ENCODE peak calls at places on chromosomes 6 and 20, in ten cellular contexts. One of them, this sample, is unnamed.

GRCh38 chr20:39674842-39675241 is 712.7 kb downstream of the DHX35 start:
- DNase-seq in sigmoid colon: no peak
- DNase-seq in hypothalamus: no peak
- DNase-seq in fibroblast of mammary gland: no peak
- DNase-seq in nephron progenitor cell: no peak
- DNase-seq in effector CD8-positive, alpha-beta T cell: no peak
- DNase-seq in D341Med: no peak
- DNase-seq in IMR-90: no peak
- DNase-seq in NCI-H146: no peak
- DNase-seq in dorsolateral prefrontal cortex: no peak
- DNase-seq in this sample: no peak

GRCh38 chr6:109296971-109297372 is 85.3 kb downstream of the CD164 start:
- DNase-seq in sigmoid colon: no peak
- DNase-seq in hypothalamus: no peak
- DNase-seq in fibroblast of mammary gland: no peak
- DNase-seq in nephron progenitor cell: no peak
- DNase-seq in effector CD8-positive, alpha-beta T cell: no peak
- DNase-seq in D341Med: no peak
- DNase-seq in IMR-90: no peak
- DNase-seq in NCI-H146: peak; percentile 67
- DNase-seq in dorsolateral prefrontal cortex: no peak
- DNase-seq in this sample: no peak

GRCh38 chr20:53707341-53708102 is 113.9 kb upstream of the ZNF217 start:
- DNase-seq in sigmoid colon: no peak
- DNase-seq in hypothalamus: no peak
- DNase-seq in fibroblast of mammary gland: peak; percentile 71
- DNase-seq in nephron progenitor cell: no peak
- DNase-seq in effector CD8-positive, alpha-beta T cell: no peak
- DNase-seq in D341Med: no peak
- DNase-seq in IMR-90: peak; percentile 66
- DNase-seq in NCI-H146: no peak
- DNase-seq in dorsolateral prefrontal cortex: no peak
- DNase-seq in this sample: peak; percentile 24

GRCh38 chr6:150053450-150053849 is 15.5 kb downstream of the ULBP3 start:
- DNase-seq in sigmoid colon: no peak
- DNase-seq in hypothalamus: no peak
- DNase-seq in fibroblast of mammary gland: no peak
- DNase-seq in nephron progenitor cell: no peak
- DNase-seq in effector CD8-positive, alpha-beta T cell: no peak
- DNase-seq in D341Med: no peak
- DNase-seq in IMR-90: no peak
- DNase-seq in NCI-H146: no peak
- DNase-seq in dorsolateral prefrontal cortex: no peak
- DNase-seq in this sample: no peak

GRCh38 chr6:84763397-84764331 is 734 bp downstream of the TBX18 start:
- DNase-seq in sigmoid colon: peak; percentile 70
- DNase-seq in hypothalamus: no peak
- DNase-seq in fibroblast of mammary gland: peak; percentile 92
- DNase-seq in nephron progenitor cell: peak; percentile 62
- DNase-seq in effector CD8-positive, alpha-beta T cell: no peak
- DNase-seq in D341Med: peak; percentile 51
- DNase-seq in IMR-90: peak; percentile 14
- DNase-seq in NCI-H146: peak; percentile 83
- DNase-seq in dorsolateral prefrontal cortex: no peak
- DNase-seq in this sample: no peak

GRCh38 chr20:35663813-35664543 is 722 bp downstream of the CPNE1 start:
- DNase-seq in sigmoid colon: no peak
- DNase-seq in hypothalamus: peak; percentile 34
- DNase-seq in fibroblast of mammary gland: peak; percentile 36
- DNase-seq in nephron progenitor cell: peak; percentile 63
- DNase-seq in effector CD8-positive, alpha-beta T cell: peak; percentile 46
- DNase-seq in D341Med: peak; percentile 66
- DNase-seq in IMR-90: peak; percentile 6
- DNase-seq in NCI-H146: peak; percentile 67
- DNase-seq in dorsolateral prefrontal cortex: peak; percentile 39
- DNase-seq in this sample: peak; percentile 32

GRCh38 chr6:169310983-169311382 is 57.3 kb upstream of the THBS2 start:
- DNase-seq in sigmoid colon: no peak
- DNase-seq in hypothalamus: no peak
- DNase-seq in fibroblast of mammary gland: no peak
- DNase-seq in nephron progenitor cell: no peak
- DNase-seq in effector CD8-positive, alpha-beta T cell: no peak
- DNase-seq in D341Med: no peak
- DNase-seq in IMR-90: no peak
- DNase-seq in NCI-H146: no peak
- DNase-seq in dorsolateral prefrontal cortex: no peak
- DNase-seq in this sample: no peak

GRCh38 chr6:9200712-9201111 is 765.4 kb upstream of the SLC35B3 start:
- DNase-seq in sigmoid colon: no peak
- DNase-seq in hypothalamus: no peak
- DNase-seq in fibroblast of mammary gland: no peak
- DNase-seq in nephron progenitor cell: no peak
- DNase-seq in effector CD8-positive, alpha-beta T cell: no peak
- DNase-seq in D341Med: no peak
- DNase-seq in IMR-90: no peak
- DNase-seq in NCI-H146: no peak
- DNase-seq in dorsolateral prefrontal cortex: no peak
- DNase-seq in this sample: no peak

GRCh38 chr20:16107172-16107870 is 465.9 kb downstream of the KIF16B start:
- DNase-seq in sigmoid colon: no peak
- DNase-seq in hypothalamus: no peak
- DNase-seq in fibroblast of mammary gland: no peak
- DNase-seq in nephron progenitor cell: no peak
- DNase-seq in effector CD8-positive, alpha-beta T cell: no peak
- DNase-seq in D341Med: peak; percentile 74
- DNase-seq in IMR-90: no peak
- DNase-seq in NCI-H146: no peak
- DNase-seq in dorsolateral prefrontal cortex: no peak
- DNase-seq in this sample: no peak

GRCh38 chr20:19176483-19176882 is 36.0 kb upstream of the SLC24A3 start:
- DNase-seq in sigmoid colon: no peak
- DNase-seq in hypothalamus: no peak
- DNase-seq in fibroblast of mammary gland: no peak
- DNase-seq in nephron progenitor cell: peak; percentile 1
- DNase-seq in effector CD8-positive, alpha-beta T cell: no peak
- DNase-seq in D341Med: no peak
- DNase-seq in IMR-90: no peak
- DNase-seq in NCI-H146: no peak
- DNase-seq in dorsolateral prefrontal cortex: no peak
- DNase-seq in this sample: no peak

GRCh38 chr6:2237001-2237400 is 8.4 kb downstream of the GMDS start:
- DNase-seq in sigmoid colon: no peak
- DNase-seq in hypothalamus: no peak
- DNase-seq in fibroblast of mammary gland: peak; percentile 97
- DNase-seq in nephron progenitor cell: no peak
- DNase-seq in effector CD8-positive, alpha-beta T cell: no peak
- DNase-seq in D341Med: no peak
- DNase-seq in IMR-90: peak; percentile 98
- DNase-seq in NCI-H146: no peak
- DNase-seq in dorsolateral prefrontal cortex: no peak
- DNase-seq in this sample: peak; percentile 64

GRCh38 chr6:53643481-53643965 is 22.0 kb downstream of the KLHL31 start:
- DNase-seq in sigmoid colon: no peak
- DNase-seq in hypothalamus: no peak
- DNase-seq in fibroblast of mammary gland: no peak
- DNase-seq in nephron progenitor cell: no peak
- DNase-seq in effector CD8-positive, alpha-beta T cell: no peak
- DNase-seq in D341Med: no peak
- DNase-seq in IMR-90: peak; percentile 21
- DNase-seq in NCI-H146: no peak
- DNase-seq in dorsolateral prefrontal cortex: no peak
- DNase-seq in this sample: no peak

GRCh38 chr20:53215166-53215565 is 243.0 kb downstream of the TSHZ2 start:
- DNase-seq in sigmoid colon: no peak
- DNase-seq in hypothalamus: no peak
- DNase-seq in fibroblast of mammary gland: no peak
- DNase-seq in nephron progenitor cell: no peak
- DNase-seq in effector CD8-positive, alpha-beta T cell: no peak
- DNase-seq in D341Med: no peak
- DNase-seq in IMR-90: no peak
- DNase-seq in NCI-H146: no peak
- DNase-seq in dorsolateral prefrontal cortex: no peak
- DNase-seq in this sample: no peak

GRCh38 chr6:72411872-72412708 is 209.8 kb upstream of the KCNQ5 start:
- DNase-seq in sigmoid colon: peak; percentile 85
- DNase-seq in hypothalamus: peak; percentile 30
- DNase-seq in fibroblast of mammary gland: peak; percentile 76
- DNase-seq in nephron progenitor cell: peak; percentile 72
- DNase-seq in effector CD8-positive, alpha-beta T cell: peak; percentile 59
- DNase-seq in D341Med: peak; percentile 86
- DNase-seq in IMR-90: peak; percentile 81
- DNase-seq in NCI-H146: peak; percentile 45
- DNase-seq in dorsolateral prefrontal cortex: peak; percentile 82
- DNase-seq in this sample: peak; percentile 83

GRCh38 chr20:43870484-43870883 is 44.2 kb upstream of the TOX2 start:
- DNase-seq in sigmoid colon: no peak
- DNase-seq in hypothalamus: no peak
- DNase-seq in fibroblast of mammary gland: peak; percentile 21
- DNase-seq in nephron progenitor cell: no peak
- DNase-seq in effector CD8-positive, alpha-beta T cell: no peak
- DNase-seq in D341Med: no peak
- DNase-seq in IMR-90: peak; percentile 61
- DNase-seq in NCI-H146: no peak
- DNase-seq in dorsolateral prefrontal cortex: no peak
- DNase-seq in this sample: no peak

GRCh38 chr20:32436142-32436861 is 78.2 kb downstream of the ASXL1 start:
- DNase-seq in sigmoid colon: peak; percentile 27
- DNase-seq in hypothalamus: no peak
- DNase-seq in fibroblast of mammary gland: no peak
- DNase-seq in nephron progenitor cell: no peak
- DNase-seq in effector CD8-positive, alpha-beta T cell: no peak
- DNase-seq in D341Med: no peak
- DNase-seq in IMR-90: no peak
- DNase-seq in NCI-H146: no peak
- DNase-seq in dorsolateral prefrontal cortex: no peak
- DNase-seq in this sample: no peak

GRCh38 chr6:167030222-167031072 is 31.2 kb downstream of the CEP43 start:
- DNase-seq in sigmoid colon: no peak
- DNase-seq in hypothalamus: no peak
- DNase-seq in fibroblast of mammary gland: no peak
- DNase-seq in nephron progenitor cell: no peak
- DNase-seq in effector CD8-positive, alpha-beta T cell: no peak
- DNase-seq in D341Med: no peak
- DNase-seq in IMR-90: no peak
- DNase-seq in NCI-H146: no peak
- DNase-seq in dorsolateral prefrontal cortex: no peak
- DNase-seq in this sample: no peak

GRCh38 chr6:156534594-156534993 is 242.6 kb upstream of the ARID1B start:
- DNase-seq in sigmoid colon: no peak
- DNase-seq in hypothalamus: no peak
- DNase-seq in fibroblast of mammary gland: no peak
- DNase-seq in nephron progenitor cell: no peak
- DNase-seq in effector CD8-positive, alpha-beta T cell: no peak
- DNase-seq in D341Med: no peak
- DNase-seq in IMR-90: no peak
- DNase-seq in NCI-H146: no peak
- DNase-seq in dorsolateral prefrontal cortex: no peak
- DNase-seq in this sample: no peak

GRCh38 chr6:37340639-37340943 is 13.2 kb upstream of the RNF8 start:
- DNase-seq in sigmoid colon: no peak
- DNase-seq in hypothalamus: no peak
- DNase-seq in fibroblast of mammary gland: peak; percentile 23
- DNase-seq in nephron progenitor cell: no peak
- DNase-seq in effector CD8-positive, alpha-beta T cell: no peak
- DNase-seq in D341Med: no peak
- DNase-seq in IMR-90: peak; percentile 57
- DNase-seq in NCI-H146: no peak
- DNase-seq in dorsolateral prefrontal cortex: no peak
- DNase-seq in this sample: no peak

GRCh38 chr20:19433371-19434316 is 221.2 kb downstream of the SLC24A3 start:
- DNase-seq in sigmoid colon: no peak
- DNase-seq in hypothalamus: no peak
- DNase-seq in fibroblast of mammary gland: no peak
- DNase-seq in nephron progenitor cell: no peak
- DNase-seq in effector CD8-positive, alpha-beta T cell: no peak
- DNase-seq in D341Med: no peak
- DNase-seq in IMR-90: no peak
- DNase-seq in NCI-H146: no peak
- DNase-seq in dorsolateral prefrontal cortex: no peak
- DNase-seq in this sample: peak; percentile 14

GRCh38 chr6:49949062-49949461 is 14.9 kb downstream of the DEFB114 start:
- DNase-seq in sigmoid colon: no peak
- DNase-seq in hypothalamus: no peak
- DNase-seq in fibroblast of mammary gland: no peak
- DNase-seq in nephron progenitor cell: no peak
- DNase-seq in effector CD8-positive, alpha-beta T cell: no peak
- DNase-seq in D341Med: no peak
- DNase-seq in IMR-90: no peak
- DNase-seq in NCI-H146: no peak
- DNase-seq in dorsolateral prefrontal cortex: no peak
- DNase-seq in this sample: no peak

GRCh38 chr6:44708208-44708607 is 320.7 kb downstream of the CDC5L start:
- DNase-seq in sigmoid colon: no peak
- DNase-seq in hypothalamus: no peak
- DNase-seq in fibroblast of mammary gland: no peak
- DNase-seq in nephron progenitor cell: no peak
- DNase-seq in effector CD8-positive, alpha-beta T cell: no peak
- DNase-seq in D341Med: no peak
- DNase-seq in IMR-90: no peak
- DNase-seq in NCI-H146: no peak
- DNase-seq in dorsolateral prefrontal cortex: no peak
- DNase-seq in this sample: no peak

GRCh38 chr6:151026021-151026663 is 160.6 kb downstream of the MTHFD1L start:
- DNase-seq in sigmoid colon: no peak
- DNase-seq in hypothalamus: no peak
- DNase-seq in fibroblast of mammary gland: no peak
- DNase-seq in nephron progenitor cell: no peak
- DNase-seq in effector CD8-positive, alpha-beta T cell: no peak
- DNase-seq in D341Med: no peak
- DNase-seq in IMR-90: no peak
- DNase-seq in NCI-H146: no peak
- DNase-seq in dorsolateral prefrontal cortex: no peak
- DNase-seq in this sample: no peak

GRCh38 chr6:95511404-95511803 is 65.9 kb upstream of the MANEA start:
- DNase-seq in sigmoid colon: no peak
- DNase-seq in hypothalamus: no peak
- DNase-seq in fibroblast of mammary gland: no peak
- DNase-seq in nephron progenitor cell: no peak
- DNase-seq in effector CD8-positive, alpha-beta T cell: no peak
- DNase-seq in D341Med: no peak
- DNase-seq in IMR-90: no peak
- DNase-seq in NCI-H146: no peak
- DNase-seq in dorsolateral prefrontal cortex: no peak
- DNase-seq in this sample: no peak

GRCh38 chr20:5715068-5715841 is 34.9 kb upstream of the SHLD1 start:
- DNase-seq in sigmoid colon: no peak
- DNase-seq in hypothalamus: no peak
- DNase-seq in fibroblast of mammary gland: no peak
- DNase-seq in nephron progenitor cell: no peak
- DNase-seq in effector CD8-positive, alpha-beta T cell: no peak
- DNase-seq in D341Med: no peak
- DNase-seq in IMR-90: no peak
- DNase-seq in NCI-H146: no peak
- DNase-seq in dorsolateral prefrontal cortex: no peak
- DNase-seq in this sample: no peak

GRCh38 chr6:91166271-91166670 is 579.4 kb upstream of the MAP3K7 start:
- DNase-seq in sigmoid colon: no peak
- DNase-seq in hypothalamus: no peak
- DNase-seq in fibroblast of mammary gland: no peak
- DNase-seq in nephron progenitor cell: no peak
- DNase-seq in effector CD8-positive, alpha-beta T cell: no peak
- DNase-seq in D341Med: no peak
- DNase-seq in IMR-90: no peak
- DNase-seq in NCI-H146: no peak
- DNase-seq in dorsolateral prefrontal cortex: no peak
- DNase-seq in this sample: no peak

GRCh38 chr6:113291751-113292445 is 565.2 kb upstream of the MARCKS start:
- DNase-seq in sigmoid colon: no peak
- DNase-seq in hypothalamus: no peak
- DNase-seq in fibroblast of mammary gland: peak; percentile 24
- DNase-seq in nephron progenitor cell: no peak
- DNase-seq in effector CD8-positive, alpha-beta T cell: no peak
- DNase-seq in D341Med: no peak
- DNase-seq in IMR-90: peak; percentile 51
- DNase-seq in NCI-H146: no peak
- DNase-seq in dorsolateral prefrontal cortex: peak; percentile 38
- DNase-seq in this sample: no peak

GRCh38 chr20:48294942-48295341 is 509.7 kb upstream of the SULF2 start:
- DNase-seq in sigmoid colon: no peak
- DNase-seq in hypothalamus: no peak
- DNase-seq in fibroblast of mammary gland: no peak
- DNase-seq in nephron progenitor cell: no peak
- DNase-seq in effector CD8-positive, alpha-beta T cell: no peak
- DNase-seq in D341Med: no peak
- DNase-seq in IMR-90: no peak
- DNase-seq in NCI-H146: no peak
- DNase-seq in dorsolateral prefrontal cortex: no peak
- DNase-seq in this sample: no peak